ENCODE peak calls at places on chromosome 22, in eight cellular contexts. One of them, this sample, is unnamed.

GRCh38 chr22:49856343-49856742 is 2.7 kb downstream of the ZBED4 start:
- DNase-seq in PC-9: no peak
- DNase-seq in neural progenitor cell: no peak
- DNase-seq in fibroblast of lung: no peak
- DNase-seq in K562: no peak
- DNase-seq in hepatocyte: no peak
- DNase-seq in endothelial cell of umbilical vein: no peak
- DNase-seq in OCI-LY7: no peak
- DNase-seq in this sample: no peak

GRCh38 chr22:24883426-24883825 is 63.1 kb downstream of the LHFPL7 start:
- DNase-seq in PC-9: no peak
- DNase-seq in neural progenitor cell: no peak
- DNase-seq in fibroblast of lung: no peak
- DNase-seq in K562: no peak
- DNase-seq in hepatocyte: no peak
- DNase-seq in endothelial cell of umbilical vein: no peak
- DNase-seq in OCI-LY7: no peak
- DNase-seq in this sample: no peak

GRCh38 chr22:43726296-43726695 is 85.8 kb downstream of the EFCAB6 start:
- DNase-seq in PC-9: no peak
- DNase-seq in neural progenitor cell: no peak
- DNase-seq in fibroblast of lung: peak; percentile 9
- DNase-seq in K562: no peak
- DNase-seq in hepatocyte: no peak
- DNase-seq in endothelial cell of umbilical vein: no peak
- DNase-seq in OCI-LY7: no peak
- DNase-seq in this sample: no peak

GRCh38 chr22:33920927-33921575 is 775 bp upstream of the LARGE1 start:
- DNase-seq in PC-9: peak; percentile 97
- DNase-seq in neural progenitor cell: peak; percentile 99
- DNase-seq in fibroblast of lung: peak; percentile 95
- DNase-seq in K562: peak; percentile 88
- DNase-seq in hepatocyte: peak; percentile 99
- DNase-seq in endothelial cell of umbilical vein: peak; percentile 84
- DNase-seq in OCI-LY7: peak; percentile 97
- DNase-seq in this sample: peak; percentile 86

GRCh38 chr22:24407884-24408283 is 19.5 kb upstream of the ADORA2A start:
- DNase-seq in PC-9: no peak
- DNase-seq in neural progenitor cell: no peak
- DNase-seq in fibroblast of lung: no peak
- DNase-seq in K562: no peak
- DNase-seq in hepatocyte: no peak
- DNase-seq in endothelial cell of umbilical vein: no peak
- DNase-seq in OCI-LY7: no peak
- DNase-seq in this sample: no peak

GRCh38 chr22:49718396-49718795 is 109.3 kb downstream of the BRD1 start:
- DNase-seq in PC-9: no peak
- DNase-seq in neural progenitor cell: no peak
- DNase-seq in fibroblast of lung: no peak
- DNase-seq in K562: no peak
- DNase-seq in hepatocyte: no peak
- DNase-seq in endothelial cell of umbilical vein: no peak
- DNase-seq in OCI-LY7: no peak
- DNase-seq in this sample: no peak

GRCh38 chr22:50146440-50147228 is 23.9 kb upstream of the PANX2 start:
- DNase-seq in PC-9: peak; percentile 58
- DNase-seq in neural progenitor cell: peak; percentile 40
- DNase-seq in fibroblast of lung: peak; percentile 58
- DNase-seq in K562: peak; percentile 63
- DNase-seq in hepatocyte: peak; percentile 68
- DNase-seq in endothelial cell of umbilical vein: no peak
- DNase-seq in OCI-LY7: no peak
- DNase-seq in this sample: peak; percentile 41

GRCh38 chr22:44182591-44183588 is 2.2 kb downstream of the PARVG start:
- DNase-seq in PC-9: no peak
- DNase-seq in neural progenitor cell: no peak
- DNase-seq in fibroblast of lung: no peak
- DNase-seq in K562: no peak
- DNase-seq in hepatocyte: no peak
- DNase-seq in endothelial cell of umbilical vein: no peak
- DNase-seq in OCI-LY7: peak; percentile 24
- DNase-seq in this sample: no peak

GRCh38 chr22:44373234-44373633 is 60.5 kb upstream of the SHISAL1 start:
- DNase-seq in PC-9: no peak
- DNase-seq in neural progenitor cell: no peak
- DNase-seq in fibroblast of lung: no peak
- DNase-seq in K562: no peak
- DNase-seq in hepatocyte: no peak
- DNase-seq in endothelial cell of umbilical vein: no peak
- DNase-seq in OCI-LY7: no peak
- DNase-seq in this sample: no peak

GRCh38 chr22:22536515-22536914 is 16.4 kb upstream of the ZNF280A start:
- DNase-seq in PC-9: no peak
- DNase-seq in neural progenitor cell: no peak
- DNase-seq in fibroblast of lung: no peak
- DNase-seq in K562: no peak
- DNase-seq in hepatocyte: no peak
- DNase-seq in endothelial cell of umbilical vein: no peak
- DNase-seq in OCI-LY7: no peak
- DNase-seq in this sample: no peak

GRCh38 chr22:50705851-50706351 is 32.1 kb upstream of the ACR start:
- DNase-seq in PC-9: no peak
- DNase-seq in neural progenitor cell: no peak
- DNase-seq in fibroblast of lung: no peak
- DNase-seq in K562: no peak
- DNase-seq in hepatocyte: no peak
- DNase-seq in endothelial cell of umbilical vein: no peak
- DNase-seq in OCI-LY7: no peak
- DNase-seq in this sample: no peak

GRCh38 chr22:48431536-48432315 is 1395.9 kb downstream of the BRD1 start:
- DNase-seq in PC-9: no peak
- DNase-seq in neural progenitor cell: no peak
- DNase-seq in fibroblast of lung: no peak
- DNase-seq in K562: no peak
- DNase-seq in hepatocyte: peak; percentile 50
- DNase-seq in endothelial cell of umbilical vein: no peak
- DNase-seq in OCI-LY7: no peak
- DNase-seq in this sample: no peak

GRCh38 chr22:17266261-17266971 is 47.2 kb upstream of the ADA2 start:
- DNase-seq in PC-9: no peak
- DNase-seq in neural progenitor cell: peak; percentile 92
- DNase-seq in fibroblast of lung: no peak
- DNase-seq in K562: no peak
- DNase-seq in hepatocyte: peak; percentile 80
- DNase-seq in endothelial cell of umbilical vein: no peak
- DNase-seq in OCI-LY7: no peak
- DNase-seq in this sample: no peak

GRCh38 chr22:37760152-37760551 is 47.6 kb upstream of the GCAT start:
- DNase-seq in PC-9: no peak
- DNase-seq in neural progenitor cell: no peak
- DNase-seq in fibroblast of lung: no peak
- DNase-seq in K562: no peak
- DNase-seq in hepatocyte: peak; percentile 52
- DNase-seq in endothelial cell of umbilical vein: no peak
- DNase-seq in OCI-LY7: no peak
- DNase-seq in this sample: no peak

GRCh38 chr22:49331878-49332277 is 495.8 kb downstream of the BRD1 start:
- DNase-seq in PC-9: no peak
- DNase-seq in neural progenitor cell: no peak
- DNase-seq in fibroblast of lung: no peak
- DNase-seq in K562: no peak
- DNase-seq in hepatocyte: no peak
- DNase-seq in endothelial cell of umbilical vein: no peak
- DNase-seq in OCI-LY7: no peak
- DNase-seq in this sample: no peak

GRCh38 chr22:30863161-30863833 is 105.3 kb downstream of the MORC2 start:
- DNase-seq in PC-9: no peak
- DNase-seq in neural progenitor cell: no peak
- DNase-seq in fibroblast of lung: peak; percentile 50
- DNase-seq in K562: peak; percentile 43
- DNase-seq in hepatocyte: peak; percentile 69
- DNase-seq in endothelial cell of umbilical vein: no peak
- DNase-seq in OCI-LY7: no peak
- DNase-seq in this sample: peak; percentile 23
- H3K4me1 ChIP-seq in PC-9: peaks cover 11% of the 10 kb centered on the region
- H3K4me1 ChIP-seq in neural progenitor cell: no peaks in the 10 kb centered on the region
- H3K4me1 ChIP-seq in fibroblast of lung: no peaks in the 10 kb centered on the region
- H3K4me1 ChIP-seq in K562: peaks cover 2% of the 10 kb centered on the region
- H3K4me1 ChIP-seq in hepatocyte: no peaks in the 10 kb centered on the region
- H3K4me1 ChIP-seq in endothelial cell of umbilical vein: peaks cover 9% of the 10 kb centered on the region
- H3K4me1 ChIP-seq in OCI-LY7: no peaks in the 10 kb centered on the region
- H3K4me1 ChIP-seq in this sample: peaks cover 4% of the 10 kb centered on the region

GRCh38 chr22:36052505-36052941 is 23.9 kb upstream of the RBFOX2 start:
- DNase-seq in PC-9: peak; percentile 84
- DNase-seq in neural progenitor cell: no peak
- DNase-seq in fibroblast of lung: peak; percentile 76
- DNase-seq in K562: peak; percentile 77
- DNase-seq in hepatocyte: peak; percentile 57
- DNase-seq in endothelial cell of umbilical vein: no peak
- DNase-seq in OCI-LY7: peak; percentile 21
- DNase-seq in this sample: peak; percentile 67
- H2AFZ ChIP-seq in PC-9: peak overlapping the region; percentile 82
- H2AFZ ChIP-seq in neural progenitor cell: peak overlapping the region; percentile 50
- H2AFZ ChIP-seq in fibroblast of lung: peak overlapping the region; percentile 23
- H2AFZ ChIP-seq in K562: peak overlapping the region; percentile 92
- H2AFZ ChIP-seq in hepatocyte: peak overlapping the region; percentile 26
- H2AFZ ChIP-seq in endothelial cell of umbilical vein: no peak overlapping the region
- H2AFZ ChIP-seq in OCI-LY7: peak overlapping the region; percentile 76
- H2AFZ ChIP-seq in this sample: peak overlapping the region; percentile 54

GRCh38 chr22:39068033-39068785 is 8.9 kb upstream of the APOBEC3G start:
- DNase-seq in PC-9: peak; percentile 55
- DNase-seq in neural progenitor cell: no peak
- DNase-seq in fibroblast of lung: no peak
- DNase-seq in K562: no peak
- DNase-seq in hepatocyte: no peak
- DNase-seq in endothelial cell of umbilical vein: no peak
- DNase-seq in OCI-LY7: peak; percentile 36
- DNase-seq in this sample: no peak
- TF ChIP-seq CTCF in PC-9: peak; percentile 65
- TF ChIP-seq CTCF in neural progenitor cell: peak; percentile 23
- TF ChIP-seq CTCF in fibroblast of lung: no peak
- TF ChIP-seq CTCF in K562: peak; percentile 16
- TF ChIP-seq CTCF in hepatocyte: no peak
- TF ChIP-seq CTCF in endothelial cell of umbilical vein: no peak
- TF ChIP-seq CTCF in OCI-LY7: peak; percentile 70
- TF ChIP-seq CTCF in this sample: no peak

GRCh38 chr22:27836181-27836580 is 34.6 kb upstream of the MN1 start:
- DNase-seq in PC-9: no peak
- DNase-seq in neural progenitor cell: no peak
- DNase-seq in fibroblast of lung: peak; percentile 22
- DNase-seq in K562: no peak
- DNase-seq in hepatocyte: no peak
- DNase-seq in endothelial cell of umbilical vein: no peak
- DNase-seq in OCI-LY7: no peak
- DNase-seq in this sample: no peak
- H3K4me1 ChIP-seq in PC-9: no peaks in the 10 kb centered on the region
- H3K4me1 ChIP-seq in neural progenitor cell: peaks cover 3% of the 10 kb centered on the region
- H3K4me1 ChIP-seq in fibroblast of lung: peaks cover 4% of the 10 kb centered on the region
- H3K4me1 ChIP-seq in K562: peaks cover 5% of the 10 kb centered on the region
- H3K4me1 ChIP-seq in hepatocyte: no peaks in the 10 kb centered on the region
- H3K4me1 ChIP-seq in endothelial cell of umbilical vein: no peaks in the 10 kb centered on the region
- H3K4me1 ChIP-seq in OCI-LY7: no peaks in the 10 kb centered on the region
- H3K4me1 ChIP-seq in this sample: no peaks in the 10 kb centered on the region

DNA sequence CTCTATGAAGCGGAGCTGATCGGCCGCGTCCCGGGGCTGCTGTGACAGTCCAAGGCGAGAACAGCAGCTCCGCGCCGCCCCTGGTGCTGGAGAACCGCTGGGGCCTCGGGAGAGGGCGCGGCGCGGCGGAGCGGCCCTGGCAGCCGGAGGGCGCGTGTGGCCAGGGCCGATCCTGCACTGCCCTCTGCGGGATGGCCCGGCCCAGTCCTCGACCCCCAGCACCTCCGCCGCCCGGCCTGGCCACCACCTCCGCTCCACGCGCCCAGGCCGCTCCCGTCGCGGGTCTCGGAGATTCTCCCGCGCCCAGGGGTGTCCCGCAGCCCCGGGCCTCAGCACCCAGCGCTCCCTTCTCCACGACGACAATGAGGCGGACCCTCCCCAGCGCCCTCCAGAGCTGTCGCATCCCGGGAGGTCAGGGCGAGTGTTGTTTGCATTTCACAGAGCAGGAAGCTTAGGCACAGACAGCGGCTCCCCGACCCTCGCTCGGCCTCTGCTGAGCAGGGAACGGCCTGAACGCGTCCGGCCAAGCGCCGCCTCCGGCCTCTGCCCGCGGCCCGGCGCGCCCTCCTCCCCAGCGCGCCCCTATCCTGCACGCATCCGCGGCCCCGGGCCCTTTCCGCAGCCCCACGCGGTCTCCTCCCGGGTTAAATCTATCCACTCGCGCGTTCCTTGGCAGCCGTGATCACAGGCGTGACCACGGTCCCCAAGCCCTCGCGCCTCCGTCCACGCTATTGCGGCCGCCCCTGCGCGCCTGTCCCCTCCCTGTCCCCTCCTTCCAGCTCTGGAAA is 109.7 kb downstream of the WNT7B start:
- DNase-seq in PC-9: no peak
- DNase-seq in neural progenitor cell: peak; percentile 83
- DNase-seq in fibroblast of lung: no peak
- DNase-seq in K562: no peak
- DNase-seq in hepatocyte: peak; percentile 62
- DNase-seq in endothelial cell of umbilical vein: no peak
- DNase-seq in OCI-LY7: no peak
- DNase-seq in this sample: no peak
- H2AFZ ChIP-seq in PC-9: no peak overlapping the region
- H2AFZ ChIP-seq in neural progenitor cell: peak overlapping the region; percentile 52
- H2AFZ ChIP-seq in fibroblast of lung: no peak overlapping the region
- H2AFZ ChIP-seq in K562: no peak overlapping the region
- H2AFZ ChIP-seq in hepatocyte: no peak overlapping the region
- H2AFZ ChIP-seq in endothelial cell of umbilical vein: no peak overlapping the region
- H2AFZ ChIP-seq in OCI-LY7: no peak overlapping the region
- H2AFZ ChIP-seq in this sample: peak overlapping the region; percentile 41